ENCODE peak calls at places on chromosome 20, in seven cellular contexts. E is stimulated activated CD4-positive, alpha-beta T cell treated with anti-CD3 and anti-CD28 coated beads, Interleukin-2, amount 100 ng/mL, for 48 hours; H is posterior vena cava; W is skeletal muscle cell; A is CD8-positive, alpha-beta T cell; L is A172; I is astrocyte. K is an unnamed sample.

GRCh38 chr20:561437-562231 is 18.0 kb upstream of the CSNK2A1 start:
- DNase-seq in E (peak), H (peak), W (no peak), A (peak), L (peak), I (peak), K (peak)

GRCh38 chr20:37821691-37822655 is 81.0 kb upstream of the VSTM2L start:
- DNase-seq in E (no peak), H (no peak), W (peak), A (no peak), L (peak), I (peak), K (no peak)

GRCh38 chr20:10463622-10464021 is 28.5 kb downstream of the SLX4IP start:
- DNase-seq in E (no peak), H (no peak), W (no peak), A (no peak), L (no peak), I (no peak), K (no peak)

GRCh38 chr20:2693286-2693995 is 861 bp downstream of the EBF4 start:
- DNase-seq in E (peak), H (no peak), W (no peak), A (peak), L (no peak), I (no peak), K (peak)

GRCh38 chr20:5996765-5997164 is 46.3 kb downstream of the MCM8 start:
- DNase-seq in E (no peak), H (no peak), W (no peak), A (peak), L (no peak), I (no peak), K (no peak)

GRCh38 chr20:47120346-47120745 is 225.7 kb downstream of the EYA2 start:
- DNase-seq in E (no peak), H (no peak), W (no peak), A (no peak), L (no peak), I (no peak), K (no peak)

GRCh38 chr20:46000571-46001145 is 8.1 kb upstream of the MMP9 start:
- DNase-seq in E (no peak), H (no peak), W (no peak), A (no peak), L (no peak), I (no peak), K (no peak)

GRCh38 chr20:58691773-58692578 is 624 bp upstream of the NPEPL1 start:
- DNase-seq in E (peak), H (peak), W (no peak), A (no peak), L (no peak), I (no peak), K (no peak)

GRCh38 chr20:22684072-22684762 is 99.8 kb upstream of the FOXA2 start:
- DNase-seq in E (peak), H (no peak), W (peak), A (no peak), L (peak), I (peak), K (peak)

K was measured in Calu3.